ENCODE peak calls at places on chromosomes 6 and 20, in seven cellular contexts. One of them, this sample, is unnamed.

GRCh38 chr6:86581833-86582232 is 355.5 kb upstream of the HTR1E start:
- DNase-seq in HepG2: no peak
- DNase-seq in fibroblast of lung: no peak
- DNase-seq in IMR-90: no peak
- DNase-seq in HCT116: peak; percentile 31
- DNase-seq in GM23248: no peak
- DNase-seq in mesenchymal stem cell: no peak
- DNase-seq in this sample: no peak

GRCh38 chr6:156992396-156992795 is 215.2 kb downstream of the ARID1B start:
- DNase-seq in HepG2: no peak
- DNase-seq in fibroblast of lung: peak; percentile 17
- DNase-seq in IMR-90: no peak
- DNase-seq in HCT116: no peak
- DNase-seq in GM23248: no peak
- DNase-seq in mesenchymal stem cell: peak; percentile 23
- DNase-seq in this sample: peak; percentile 30

GRCh38 chr6:85594197-85594930 is 706 bp upstream of the SNX14 start:
- DNase-seq in HepG2: no peak
- DNase-seq in fibroblast of lung: peak; percentile 29
- DNase-seq in IMR-90: peak; percentile 30
- DNase-seq in HCT116: no peak
- DNase-seq in GM23248: peak; percentile 71
- DNase-seq in mesenchymal stem cell: no peak
- DNase-seq in this sample: no peak

GRCh38 chr6:105795913-105796517 is 290.1 kb upstream of the PRDM1 start:
- DNase-seq in HepG2: no peak
- DNase-seq in fibroblast of lung: no peak
- DNase-seq in IMR-90: no peak
- DNase-seq in HCT116: no peak
- DNase-seq in GM23248: peak; percentile 36
- DNase-seq in mesenchymal stem cell: peak; percentile 59
- DNase-seq in this sample: no peak

GRCh38 chr20:61451009-61451408 is 198.9 kb downstream of the CDH4 start:
- DNase-seq in HepG2: no peak
- DNase-seq in fibroblast of lung: no peak
- DNase-seq in IMR-90: no peak
- DNase-seq in HCT116: no peak
- DNase-seq in GM23248: no peak
- DNase-seq in mesenchymal stem cell: no peak
- DNase-seq in this sample: no peak

GRCh38 chr6:148771212-148771601 is 24.4 kb downstream of the UST start:
- DNase-seq in HepG2: no peak
- DNase-seq in fibroblast of lung: no peak
- DNase-seq in IMR-90: no peak
- DNase-seq in HCT116: no peak
- DNase-seq in GM23248: no peak
- DNase-seq in mesenchymal stem cell: no peak
- DNase-seq in this sample: peak; percentile 58

GRCh38 chr6:89604662-89605061 is 33.9 kb downstream of the LYRM2 start:
- DNase-seq in HepG2: no peak
- DNase-seq in fibroblast of lung: no peak
- DNase-seq in IMR-90: no peak
- DNase-seq in HCT116: no peak
- DNase-seq in GM23248: no peak
- DNase-seq in mesenchymal stem cell: no peak
- DNase-seq in this sample: no peak

GRCh38 chr6:31659649-31660223 is 842 bp downstream of the C6orf47 start:
- DNase-seq in HepG2: no peak
- DNase-seq in fibroblast of lung: peak; percentile 25
- DNase-seq in IMR-90: peak; percentile 23
- DNase-seq in HCT116: no peak
- DNase-seq in GM23248: peak; percentile 64
- DNase-seq in mesenchymal stem cell: peak; percentile 52
- DNase-seq in this sample: no peak

GRCh38 chr20:45052698-45053440 is 48.1 kb downstream of the KCNS1 start:
- DNase-seq in HepG2: no peak
- DNase-seq in fibroblast of lung: peak; percentile 30
- DNase-seq in IMR-90: peak; percentile 81
- DNase-seq in HCT116: no peak
- DNase-seq in GM23248: peak; percentile 68
- DNase-seq in mesenchymal stem cell: peak; percentile 68
- DNase-seq in this sample: no peak

GRCh38 chr6:24667378-24667803 is 514 bp downstream of the ACOT13 start:
- DNase-seq in HepG2: peak; percentile 54
- DNase-seq in fibroblast of lung: no peak
- DNase-seq in IMR-90: peak; percentile 23
- DNase-seq in HCT116: no peak
- DNase-seq in GM23248: peak; percentile 57
- DNase-seq in mesenchymal stem cell: no peak
- DNase-seq in this sample: peak; percentile 76

GRCh38 chr6:35238843-35239289 is 20.7 kb upstream of the ZNF76 start:
- DNase-seq in HepG2: no peak
- DNase-seq in fibroblast of lung: peak; percentile 27
- DNase-seq in IMR-90: no peak
- DNase-seq in HCT116: no peak
- DNase-seq in GM23248: no peak
- DNase-seq in mesenchymal stem cell: peak; percentile 46
- DNase-seq in this sample: no peak

GRCh38 chr6:73302339-73302738 is 39.3 kb upstream of the KHDC1 start:
- DNase-seq in HepG2: no peak
- DNase-seq in fibroblast of lung: no peak
- DNase-seq in IMR-90: no peak
- DNase-seq in HCT116: no peak
- DNase-seq in GM23248: no peak
- DNase-seq in mesenchymal stem cell: no peak
- DNase-seq in this sample: no peak

GRCh38 chr6:10460096-10460495 is 45.2 kb upstream of the TFAP2A start:
- DNase-seq in HepG2: no peak
- DNase-seq in fibroblast of lung: no peak
- DNase-seq in IMR-90: no peak
- DNase-seq in HCT116: no peak
- DNase-seq in GM23248: no peak
- DNase-seq in mesenchymal stem cell: no peak
- DNase-seq in this sample: no peak

GRCh38 chr20:63895202-63895885 is 418 bp downstream of the DNAJC5 start:
- DNase-seq in HepG2: no peak
- DNase-seq in fibroblast of lung: no peak
- DNase-seq in IMR-90: no peak
- DNase-seq in HCT116: no peak
- DNase-seq in GM23248: no peak
- DNase-seq in mesenchymal stem cell: no peak
- DNase-seq in this sample: no peak
- H3K4me3 ChIP-seq in HepG2: peak overlapping the region; percentile 82
- H3K4me3 ChIP-seq in fibroblast of lung: peak overlapping the region; percentile 73
- H3K4me3 ChIP-seq in IMR-90: peak overlapping the region; percentile 86
- H3K4me3 ChIP-seq in HCT116: peak overlapping the region; percentile 86
- H3K4me3 ChIP-seq in GM23248: peak overlapping the region; percentile 87
- H3K4me3 ChIP-seq in mesenchymal stem cell: peak overlapping the region; percentile 85
- H3K4me3 ChIP-seq in this sample: peak overlapping the region; percentile 56

GRCh38 chr6:52504778-52505127 is 72.1 kb downstream of the TRAM2 start:
- DNase-seq in HepG2: no peak
- DNase-seq in fibroblast of lung: no peak
- DNase-seq in IMR-90: no peak
- DNase-seq in HCT116: no peak
- DNase-seq in GM23248: no peak
- DNase-seq in mesenchymal stem cell: no peak
- DNase-seq in this sample: no peak

GRCh38 chr6:52505726-52506501 is 70.9 kb downstream of the TRAM2 start:
- DNase-seq in HepG2: no peak
- DNase-seq in fibroblast of lung: no peak
- DNase-seq in IMR-90: no peak
- DNase-seq in HCT116: no peak
- DNase-seq in GM23248: no peak
- DNase-seq in mesenchymal stem cell: no peak
- DNase-seq in this sample: no peak

GRCh38 chr6:52502306-52503029 is 74.4 kb downstream of the TRAM2 start:
- DNase-seq in HepG2: no peak
- DNase-seq in fibroblast of lung: no peak
- DNase-seq in IMR-90: no peak
- DNase-seq in HCT116: no peak
- DNase-seq in GM23248: no peak
- DNase-seq in mesenchymal stem cell: no peak
- DNase-seq in this sample: no peak

GRCh38 chr6:52503344-52503747 is 73.5 kb downstream of the TRAM2 start:
- DNase-seq in HepG2: no peak
- DNase-seq in fibroblast of lung: no peak
- DNase-seq in IMR-90: no peak
- DNase-seq in HCT116: no peak
- DNase-seq in GM23248: peak; percentile 77
- DNase-seq in mesenchymal stem cell: peak; percentile 65
- DNase-seq in this sample: no peak

DNA sequence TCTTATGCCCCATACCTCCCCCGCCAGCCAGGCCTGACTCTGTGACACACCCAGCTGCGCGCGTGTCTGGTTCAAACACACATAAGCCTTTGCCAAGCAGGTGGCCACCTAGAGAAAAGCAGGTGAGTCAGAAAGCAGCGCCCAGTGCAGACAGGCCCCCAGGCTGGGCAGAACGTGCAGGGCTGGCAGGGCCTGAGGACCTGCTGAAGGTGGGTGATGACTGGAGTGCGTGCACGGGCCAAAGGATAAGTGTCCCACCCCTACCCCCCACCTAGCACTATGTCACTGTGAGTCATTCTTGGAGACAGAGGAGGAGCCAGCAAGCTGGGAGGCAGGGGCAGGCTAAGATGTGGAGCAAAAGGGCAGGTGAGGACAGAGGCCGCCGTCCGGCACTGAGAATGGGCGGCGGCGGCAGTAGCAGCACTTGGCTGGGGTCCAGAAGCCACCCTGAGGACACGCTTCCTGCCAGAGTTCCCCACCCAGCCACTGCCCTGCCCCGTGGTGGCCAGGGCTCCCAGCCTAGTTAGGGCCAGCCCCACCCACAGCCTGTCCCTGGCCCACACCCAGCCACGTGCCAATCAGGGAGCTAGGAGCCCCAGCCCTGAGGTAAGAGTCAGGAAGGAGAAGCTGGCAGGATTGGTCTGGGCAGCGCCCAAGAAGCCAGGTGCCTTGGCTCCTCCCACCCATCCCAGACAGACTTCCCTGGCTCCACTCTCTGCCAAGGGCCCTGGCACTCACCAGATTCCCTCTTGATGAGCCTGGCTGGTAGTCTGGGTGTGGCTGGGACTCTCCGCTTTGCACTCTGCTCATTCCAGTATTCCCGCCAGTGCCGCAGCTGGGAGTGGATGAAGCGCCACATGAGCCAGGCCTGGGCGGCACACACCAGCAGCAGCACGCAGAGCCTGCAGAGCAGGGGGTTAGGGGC is 72.7 kb downstream of the TRAM2 start:
- DNase-seq in HepG2: no peak
- DNase-seq in fibroblast of lung: peak; percentile 83
- DNase-seq in IMR-90: peak; percentile 72
- DNase-seq in HCT116: peak; percentile 94
- DNase-seq in GM23248: peak; percentile 97
- DNase-seq in mesenchymal stem cell: peak; percentile 91
- DNase-seq in this sample: peak; percentile 99
- H3K9ac ChIP-seq in HepG2: no peak overlapping the region
- H3K9ac ChIP-seq in fibroblast of lung: no peak overlapping the region
- H3K9ac ChIP-seq in IMR-90: peak overlapping the region; percentile 12
- H3K9ac ChIP-seq in HCT116: peak overlapping the region; percentile 66
- H3K9ac ChIP-seq in GM23248: peak overlapping the region; percentile 71
- H3K9ac ChIP-seq in mesenchymal stem cell: peak overlapping the region; percentile 61
- H3K9ac ChIP-seq in this sample: peak overlapping the region; percentile 73

DNA sequence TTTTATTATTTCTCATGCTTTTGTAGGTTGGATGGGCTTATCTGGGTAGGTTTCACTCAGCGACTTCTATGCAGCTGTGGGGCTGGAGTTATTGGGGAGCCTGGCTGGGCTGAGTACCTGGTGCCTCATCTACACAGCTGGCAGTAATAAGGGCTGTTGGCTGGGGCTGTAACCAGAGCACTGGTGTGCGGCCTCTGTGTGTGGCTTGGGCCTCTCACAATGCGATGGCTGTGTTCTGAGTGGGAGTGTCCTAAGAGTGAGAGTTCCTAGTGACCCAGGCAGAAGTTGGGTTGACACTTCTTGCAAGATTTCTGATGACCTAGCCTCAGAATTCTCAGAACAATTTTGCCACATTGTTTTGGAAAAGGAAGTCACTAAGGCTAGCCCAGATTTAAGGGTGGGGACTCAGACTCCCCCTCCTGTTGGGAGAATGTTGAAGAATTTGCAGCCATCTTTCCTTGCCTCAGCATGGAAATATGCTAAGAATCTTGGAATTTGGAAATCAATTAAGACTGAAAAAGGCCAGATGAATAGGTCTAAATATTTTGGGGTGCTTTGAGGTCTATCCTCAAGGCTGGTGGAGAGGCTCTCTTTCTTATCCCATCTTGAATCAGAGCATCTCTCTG is 158.8 kb downstream of the SCP2D1 start:
- DNase-seq in HepG2: no peak
- DNase-seq in fibroblast of lung: no peak
- DNase-seq in IMR-90: no peak
- DNase-seq in HCT116: no peak
- DNase-seq in GM23248: no peak
- DNase-seq in mesenchymal stem cell: no peak
- DNase-seq in this sample: no peak
- H3K4me3 ChIP-seq in HepG2: no peak overlapping the region
- H3K4me3 ChIP-seq in fibroblast of lung: no peak overlapping the region
- H3K4me3 ChIP-seq in IMR-90: no peak overlapping the region
- H3K4me3 ChIP-seq in HCT116: no peak overlapping the region
- H3K4me3 ChIP-seq in GM23248: no peak overlapping the region
- H3K4me3 ChIP-seq in mesenchymal stem cell: no peak overlapping the region
- H3K4me3 ChIP-seq in this sample: no peak overlapping the region

GRCh38 chr6:81331526-81331925 is 421.0 kb downstream of the TENT5A start:
- DNase-seq in HepG2: no peak
- DNase-seq in fibroblast of lung: no peak
- DNase-seq in IMR-90: peak; percentile 7
- DNase-seq in HCT116: no peak
- DNase-seq in GM23248: peak; percentile 89
- DNase-seq in mesenchymal stem cell: peak; percentile 16
- DNase-seq in this sample: no peak

GRCh38 chr6:81328700-81329099 is 423.8 kb downstream of the TENT5A start:
- DNase-seq in HepG2: no peak
- DNase-seq in fibroblast of lung: no peak
- DNase-seq in IMR-90: no peak
- DNase-seq in HCT116: no peak
- DNase-seq in GM23248: no peak
- DNase-seq in mesenchymal stem cell: no peak
- DNase-seq in this sample: no peak

GRCh38 chr6:81326856-81327561 is 425.5 kb downstream of the TENT5A start:
- DNase-seq in HepG2: no peak
- DNase-seq in fibroblast of lung: no peak
- DNase-seq in IMR-90: peak; percentile 4
- DNase-seq in HCT116: no peak
- DNase-seq in GM23248: peak; percentile 71
- DNase-seq in mesenchymal stem cell: no peak
- DNase-seq in this sample: no peak
- H3K9ac ChIP-seq in HepG2: no peak overlapping the region
- H3K9ac ChIP-seq in fibroblast of lung: no peak overlapping the region
- H3K9ac ChIP-seq in IMR-90: no peak overlapping the region
- H3K9ac ChIP-seq in HCT116: no peak overlapping the region
- H3K9ac ChIP-seq in GM23248: peak overlapping the region; percentile 3
- H3K9ac ChIP-seq in mesenchymal stem cell: peak overlapping the region; percentile 16
- H3K9ac ChIP-seq in this sample: no peak overlapping the region

GRCh38 chr6:134173007-134173690 is 120.7 kb upstream of the SLC2A12 start:
- DNase-seq in HepG2: no peak
- DNase-seq in fibroblast of lung: peak; percentile 11
- DNase-seq in IMR-90: peak; percentile 12
- DNase-seq in HCT116: no peak
- DNase-seq in GM23248: peak; percentile 26
- DNase-seq in mesenchymal stem cell: no peak
- DNase-seq in this sample: no peak
- H3K4me3 ChIP-seq in HepG2: peak overlapping the region; percentile 82
- H3K4me3 ChIP-seq in fibroblast of lung: peak overlapping the region; percentile 99
- H3K4me3 ChIP-seq in IMR-90: peak overlapping the region; percentile 62
- H3K4me3 ChIP-seq in HCT116: no peak overlapping the region
- H3K4me3 ChIP-seq in GM23248: peak overlapping the region; percentile 99
- H3K4me3 ChIP-seq in mesenchymal stem cell: peak overlapping the region; percentile 90
- H3K4me3 ChIP-seq in this sample: peak overlapping the region; percentile 60